ENCODE peak calls at places on chromosomes 12 and 14, in five cellular contexts. One of them, this sample, is unnamed.

GRCh38 chr14:75299576-75299975 is 20.9 kb downstream of the FOS start:
- DNase-seq in H1: no peak
- DNase-seq in WTC11: no peak
- DNase-seq in K562: no peak
- DNase-seq in GM12878: no peak
- DNase-seq in this sample: no peak

GRCh38 chr12:86660488-86661171 is 404.4 kb upstream of the MGAT4C start:
- DNase-seq in H1: no peak
- DNase-seq in WTC11: no peak
- DNase-seq in K562: no peak
- DNase-seq in GM12878: no peak
- DNase-seq in this sample: no peak

GRCh38 chr12:98736352-98737326 is 91.5 kb downstream of the APAF1 start:
- DNase-seq in H1: no peak
- DNase-seq in WTC11: peak
- DNase-seq in K562: no peak
- DNase-seq in GM12878: no peak
- DNase-seq in this sample: peak

GRCh38 chr12:25041006-25041741 is 92.3 kb upstream of the BCAT1 start:
- DNase-seq in H1: no peak
- DNase-seq in WTC11: no peak
- DNase-seq in K562: no peak
- DNase-seq in GM12878: no peak
- DNase-seq in this sample: no peak

GRCh38 chr14:55514819-55515470 is 65.1 kb upstream of the KTN1 start:
- DNase-seq in H1: no peak
- DNase-seq in WTC11: no peak
- DNase-seq in K562: no peak
- DNase-seq in GM12878: no peak
- DNase-seq in this sample: no peak

GRCh38 chr14:68857671-68858070 is 64.8 kb upstream of the ZFP36L1 start:
- DNase-seq in H1: no peak
- DNase-seq in WTC11: no peak
- DNase-seq in K562: no peak
- DNase-seq in GM12878: no peak
- DNase-seq in this sample: no peak

GRCh38 chr12:74538491-74539258 is 1.0 kb downstream of the ATXN7L3B start:
- DNase-seq in H1: no peak
- DNase-seq in WTC11: no peak
- DNase-seq in K562: peak
- DNase-seq in GM12878: no peak
- DNase-seq in this sample: no peak

GRCh38 chr12:89695100-89695499 is 13.5 kb downstream of the ATP2B1 start:
- DNase-seq in H1: no peak
- DNase-seq in WTC11: no peak
- DNase-seq in K562: no peak
- DNase-seq in GM12878: no peak
- DNase-seq in this sample: no peak

GRCh38 chr12:88314706-88315105 is 172.6 kb downstream of the TMTC3 start:
- DNase-seq in H1: no peak
- DNase-seq in WTC11: no peak
- DNase-seq in K562: no peak
- DNase-seq in GM12878: no peak
- DNase-seq in this sample: no peak

GRCh38 chr12:3655331-3655900 is 97.5 kb downstream of the CRACR2A start:
- DNase-seq in H1: peak
- DNase-seq in WTC11: peak
- DNase-seq in K562: peak
- DNase-seq in GM12878: no peak
- DNase-seq in this sample: peak

GRCh38 chr12:95710386-95710785 is 80.2 kb downstream of the NTN4 start:
- DNase-seq in H1: no peak
- DNase-seq in WTC11: no peak
- DNase-seq in K562: no peak
- DNase-seq in GM12878: no peak
- DNase-seq in this sample: no peak

GRCh38 chr14:24885410-24885913 is 164.5 kb downstream of the STXBP6 start:
- DNase-seq in H1: no peak
- DNase-seq in WTC11: no peak
- DNase-seq in K562: no peak
- DNase-seq in GM12878: no peak
- DNase-seq in this sample: peak

GRCh38 chr12:6850796-6851152 is 312 bp downstream of the CDCA3 start:
- DNase-seq in H1: no peak
- DNase-seq in WTC11: no peak
- DNase-seq in K562: peak
- DNase-seq in GM12878: no peak
- DNase-seq in this sample: peak

GRCh38 chr14:49550284-49551184 is 35.6 kb downstream of the RPS29 start:
- DNase-seq in H1: no peak
- DNase-seq in WTC11: no peak
- DNase-seq in K562: peak
- DNase-seq in GM12878: no peak
- DNase-seq in this sample: peak

GRCh38 chr12:26971963-26972362 is 33.7 kb downstream of the FGFR1OP2 start:
- DNase-seq in H1: no peak
- DNase-seq in WTC11: no peak
- DNase-seq in K562: no peak
- DNase-seq in GM12878: peak
- DNase-seq in this sample: no peak

DNA sequence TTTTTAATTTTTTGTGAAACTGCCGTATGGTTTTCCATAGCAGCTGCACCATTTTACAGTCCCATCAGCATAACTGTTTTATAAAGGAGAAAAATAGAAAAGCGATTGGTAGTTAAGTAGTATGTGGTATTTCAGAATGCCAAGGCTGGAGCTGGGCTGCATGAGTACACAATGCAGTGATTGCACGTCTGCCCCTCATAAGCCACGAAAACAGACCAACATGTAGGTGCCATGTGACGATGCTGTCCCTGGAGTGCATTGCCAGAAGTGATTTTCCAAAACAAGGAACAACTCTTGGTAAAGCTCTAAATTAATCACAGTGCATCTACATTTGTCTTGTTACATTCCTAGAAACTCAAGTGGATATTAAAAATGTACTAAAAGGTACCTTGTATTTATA is 83.6 kb downstream of the C12orf75 start:
- DNase-seq in H1: no peak
- DNase-seq in WTC11: no peak
- DNase-seq in K562: no peak
- DNase-seq in GM12878: no peak
- DNase-seq in this sample: no peak
- TF ChIP-seq ATF2 in H1: no peak
- TF ChIP-seq ATF2 in WTC11: no peak
- TF ChIP-seq ATF2 in K562: no peak
- TF ChIP-seq ATF2 in GM12878: no peak
- TF ChIP-seq ATF2 in this sample: no peak

DNA sequence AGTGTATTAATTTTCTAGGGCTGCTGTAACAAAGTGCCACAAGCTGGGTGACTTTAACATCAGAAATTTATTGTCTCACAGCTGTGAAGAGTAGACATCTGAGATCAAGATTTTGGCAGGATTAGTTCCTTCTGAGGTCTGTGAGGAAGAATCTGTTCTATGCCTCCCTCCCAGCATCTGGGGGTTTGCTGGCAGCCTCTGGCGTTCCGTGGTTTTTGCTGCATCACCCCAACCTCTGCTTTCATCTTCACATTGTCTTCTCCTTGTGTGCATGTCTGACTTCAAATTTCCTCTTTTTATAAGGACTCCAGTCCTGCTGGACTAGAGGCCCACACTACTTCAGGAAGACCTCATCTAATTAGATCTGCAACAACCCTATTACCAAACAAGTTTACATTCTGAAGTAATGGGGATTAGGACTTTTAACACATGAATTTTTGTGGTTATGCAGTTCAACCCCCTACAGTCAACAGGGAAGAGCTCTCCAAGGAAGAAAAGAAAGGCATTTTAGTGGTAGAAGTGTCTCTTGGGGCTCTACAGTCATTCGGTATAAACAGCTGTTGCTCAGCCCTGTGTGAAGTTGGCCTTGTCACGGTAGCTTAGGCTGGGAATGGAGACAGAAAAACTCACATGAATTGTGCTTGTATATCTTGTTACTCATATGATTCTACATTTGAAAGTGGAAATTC is 89.7 kb downstream of the CAND1 start:
- DNase-seq in H1: no peak
- DNase-seq in WTC11: no peak
- DNase-seq in K562: no peak
- DNase-seq in GM12878: no peak
- DNase-seq in this sample: no peak
- TF ChIP-seq ATF2 in H1: no peak
- TF ChIP-seq ATF2 in WTC11: no peak
- TF ChIP-seq ATF2 in K562: no peak
- TF ChIP-seq ATF2 in GM12878: no peak
- TF ChIP-seq ATF2 in this sample: no peak

GRCh38 chr12:47885012-47885501 is 19.7 kb downstream of the VDR start:
- DNase-seq in H1: no peak
- DNase-seq in WTC11: no peak
- DNase-seq in K562: no peak
- DNase-seq in GM12878: peak
- DNase-seq in this sample: no peak
- TF ChIP-seq ATF2 in H1: no peak
- TF ChIP-seq ATF2 in WTC11: no peak
- TF ChIP-seq ATF2 in K562: no peak
- TF ChIP-seq ATF2 in GM12878: peak
- TF ChIP-seq ATF2 in this sample: no peak

GRCh38 chr14:104086210-104086660 is 735 bp downstream of the ASPG start:
- DNase-seq in H1: no peak
- DNase-seq in WTC11: no peak
- DNase-seq in K562: no peak
- DNase-seq in GM12878: no peak
- DNase-seq in this sample: no peak

GRCh38 chr14:104086661-104087461 is 1.4 kb downstream of the ASPG start:
- DNase-seq in H1: no peak
- DNase-seq in WTC11: peak
- DNase-seq in K562: no peak
- DNase-seq in GM12878: no peak
- DNase-seq in this sample: no peak

GRCh38 chr14:104084251-104085002 is 1.1 kb upstream of the ASPG start:
- DNase-seq in H1: no peak
- DNase-seq in WTC11: no peak
- DNase-seq in K562: no peak
- DNase-seq in GM12878: no peak
- DNase-seq in this sample: no peak

GRCh38 chr14:104085889-104086201 is 345 bp downstream of the ASPG start:
- DNase-seq in H1: no peak
- DNase-seq in WTC11: no peak
- DNase-seq in K562: no peak
- DNase-seq in GM12878: no peak
- DNase-seq in this sample: no peak

GRCh38 chr14:104085032-104085888 is at the start of gene ASPG:
- DNase-seq in H1: peak
- DNase-seq in WTC11: peak
- DNase-seq in K562: peak
- DNase-seq in GM12878: no peak
- DNase-seq in this sample: no peak
- TF ChIP-seq ATF2 in H1: no peak
- TF ChIP-seq ATF2 in WTC11: no peak
- TF ChIP-seq ATF2 in K562: no peak
- TF ChIP-seq ATF2 in GM12878: no peak
- TF ChIP-seq ATF2 in this sample: no peak

GRCh38 chr14:39946796-39947195 is 514.6 kb upstream of the FBXO33 start:
- DNase-seq in H1: peak
- DNase-seq in WTC11: no peak
- DNase-seq in K562: no peak
- DNase-seq in GM12878: no peak
- DNase-seq in this sample: no peak
- TF ChIP-seq ATF2 in H1: no peak
- TF ChIP-seq ATF2 in WTC11: no peak
- TF ChIP-seq ATF2 in K562: no peak
- TF ChIP-seq ATF2 in GM12878: no peak
- TF ChIP-seq ATF2 in this sample: no peak

GRCh38 chr12:90770861-90771260 is 184.1 kb downstream of the CCER1 start:
- DNase-seq in H1: no peak
- DNase-seq in WTC11: no peak
- DNase-seq in K562: no peak
- DNase-seq in GM12878: no peak
- DNase-seq in this sample: no peak

GRCh38 chr12:90773526-90773925 is 181.4 kb downstream of the CCER1 start:
- DNase-seq in H1: no peak
- DNase-seq in WTC11: no peak
- DNase-seq in K562: no peak
- DNase-seq in GM12878: no peak
- DNase-seq in this sample: no peak
- TF ChIP-seq ATF2 in H1: no peak
- TF ChIP-seq ATF2 in WTC11: no peak
- TF ChIP-seq ATF2 in K562: no peak
- TF ChIP-seq ATF2 in GM12878: no peak
- TF ChIP-seq ATF2 in this sample: no peak

GRCh38 chr14:74301594-74302159 is 1.1 kb downstream of the ABCD4 start:
- DNase-seq in H1: no peak
- DNase-seq in WTC11: no peak
- DNase-seq in K562: no peak
- DNase-seq in GM12878: no peak
- DNase-seq in this sample: no peak

GRCh38 chr14:74302634-74303569 is at the start of gene ABCD4:
- DNase-seq in H1: peak
- DNase-seq in WTC11: peak
- DNase-seq in K562: peak
- DNase-seq in GM12878: peak
- DNase-seq in this sample: peak

GRCh38 chr14:74302160-74302628 is 540 bp downstream of the ABCD4 start:
- DNase-seq in H1: no peak
- DNase-seq in WTC11: no peak
- DNase-seq in K562: peak
- DNase-seq in GM12878: peak
- DNase-seq in this sample: peak

GRCh38 chr14:74296037-74296467 is 6.7 kb downstream of the ABCD4 start:
- DNase-seq in H1: no peak
- DNase-seq in WTC11: no peak
- DNase-seq in K562: no peak
- DNase-seq in GM12878: no peak
- DNase-seq in this sample: peak

DNA sequence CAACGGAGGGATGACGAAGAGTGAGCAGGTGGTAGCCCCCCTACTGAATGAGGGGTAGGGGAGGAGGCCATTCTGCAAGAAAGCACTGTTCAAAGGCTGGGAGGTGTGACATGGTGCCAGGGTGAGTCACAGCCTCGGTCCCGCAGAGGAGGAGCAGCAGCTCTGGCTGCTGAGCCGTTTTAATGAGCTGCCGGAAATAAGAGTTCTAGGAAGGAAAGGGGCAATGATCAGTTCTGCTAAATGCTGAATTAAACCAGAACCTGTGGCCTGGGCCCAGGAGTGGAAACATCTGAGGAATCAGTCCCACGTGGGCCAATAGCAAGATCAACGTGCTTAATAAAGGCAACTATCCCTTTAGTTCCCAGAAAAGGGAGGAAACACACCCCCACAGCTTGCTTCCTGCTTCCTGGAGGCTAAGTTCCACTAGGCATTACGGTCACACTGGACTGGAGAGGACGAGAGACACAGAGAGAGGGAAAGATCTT is 3.6 kb downstream of the ABCD4 start:
- DNase-seq in H1: no peak
- DNase-seq in WTC11: no peak
- DNase-seq in K562: no peak
- DNase-seq in GM12878: no peak
- DNase-seq in this sample: no peak
- TF ChIP-seq ATF2 in H1: no peak
- TF ChIP-seq ATF2 in WTC11: no peak
- TF ChIP-seq ATF2 in K562: no peak
- TF ChIP-seq ATF2 in GM12878: no peak
- TF ChIP-seq ATF2 in this sample: no peak

This sample was measured in HepG2.